ENCODE peak calls at places on chromosomes 2 and 18, in nine cellular contexts. W is globus pallidus; G is aorta; L is fibroblast of lung; X is stimulated activated CD8-positive, alpha-beta memory T cell treated with anti-CD3 and anti-CD28 coated beads, Interleukin-7, amount 100 ng/mL, for 24 hours; N is tibial nerve; R is CD8-positive, alpha-beta memory T cell; Q is GM13977; Y is T-cell. U is an unnamed sample.

GRCh38 chr2:234161932-234162331 is 111.4 kb downstream of the SPP2 start:
- DNase-seq in Q (no peak), Y (no peak), N (no peak), L (no peak), G (no peak), W (no peak), R (no peak), X (no peak), U (no peak)

GRCh38 chr2:81436256-81436655 is 1131.7 kb upstream of the LRRTM1 start:
- DNase-seq in X (no peak), Y (no peak), L (no peak), N (no peak), Q (no peak), G (no peak), R (no peak), W (peak), U (no peak)

GRCh38 chr2:160970052-160970846 is 190.0 kb upstream of the TANK start:
- DNase-seq in R (no peak), W (peak), X (no peak), Y (no peak), N (no peak), G (no peak), L (peak), Q (no peak), U (peak)

GRCh38 chr18:2538844-2539243 is 32.5 kb downstream of the METTL4 start:
- DNase-seq in G (no peak), X (no peak), L (peak), R (no peak), Q (no peak), N (no peak), W (no peak), Y (no peak), U (no peak)

GRCh38 chr2:206700141-206700540 is 18.1 kb downstream of the DYTN start:
- DNase-seq in L (peak), Q (no peak), X (no peak), Y (no peak), R (no peak), G (no peak), N (no peak), W (no peak), U (no peak)

GRCh38 chr2:236677368-236677767 is 107.7 kb downstream of the ACKR3 start:
- DNase-seq in R (no peak), Y (no peak), Q (no peak), X (no peak), L (no peak), W (no peak), G (no peak), N (no peak), U (no peak)

GRCh38 chr2:133953524-133953923 is 300.3 kb upstream of the MGAT5 start:
- DNase-seq in Q (no peak), W (peak), L (no peak), Y (no peak), G (no peak), X (no peak), N (no peak), R (no peak), U (no peak)

GRCh38 chr2:136131961-136132839 is 14.3 kb upstream of the CXCR4 start:
- DNase-seq in Y (peak), W (no peak), R (peak), G (no peak), Q (peak), L (no peak), N (no peak), X (no peak), U (no peak)

GRCh38 chr2:106339608-106340007 is 128.6 kb downstream of the RGPD3 start:
- DNase-seq in Y (no peak), W (no peak), Q (no peak), L (no peak), G (no peak), N (no peak), X (no peak), R (no peak), U (no peak)

GRCh38 chr18:11506871-11507270 is 102.5 kb upstream of the SLC35G4 start:
- DNase-seq in N (no peak), Y (no peak), R (no peak), Q (no peak), W (no peak), G (no peak), X (no peak), L (peak), U (no peak)

GRCh38 chr2:74003494-74004211 is 18.9 kb downstream of the TET3 start:
- DNase-seq in G (peak), Y (no peak), W (no peak), L (peak), Q (no peak), N (no peak), X (no peak), R (no peak), U (no peak)

GRCh38 chr2:167188596-167188967 is 300.3 kb downstream of the XIRP2 start:
- DNase-seq in Y (no peak), Q (no peak), G (no peak), W (no peak), N (no peak), R (no peak), L (peak), X (no peak), U (no peak)

GRCh38 chr18:74806073-74806472 is 208.4 kb downstream of the ZNF407 start:
- DNase-seq in G (no peak), R (no peak), X (no peak), N (no peak), W (no peak), Y (no peak), L (no peak), Q (no peak), U (no peak)

GRCh38 chr2:67289921-67290371 is 107.2 kb upstream of the ETAA1 start:
- DNase-seq in N (no peak), W (no peak), Y (no peak), R (no peak), G (no peak), L (peak), X (no peak), Q (no peak), U (no peak)

GRCh38 chr18:45175505-45175904 is 439.8 kb upstream of the SLC14A2 start:
- DNase-seq in G (no peak), N (no peak), L (peak), X (no peak), Y (no peak), W (no peak), Q (no peak), R (no peak), U (no peak)

GRCh38 chr18:22521026-22521707 is 103.5 kb upstream of the CTAGE1 start:
- DNase-seq in G (no peak), X (no peak), Q (no peak), Y (no peak), N (no peak), L (no peak), W (no peak), R (no peak), U (no peak)

GRCh38 chr2:121777699-121778058 is 22.2 kb downstream of the TSN start:
- DNase-seq in X (no peak), L (peak), R (no peak), G (no peak), Q (no peak), N (no peak), Y (no peak), W (no peak), U (no peak)

GRCh38 chr2:226782092-226782713 is 17.4 kb downstream of the IRS1 start:
- DNase-seq in N (no peak), R (no peak), L (peak), G (no peak), Q (no peak), Y (no peak), X (no peak), W (no peak), U (no peak)

GRCh38 chr2:25078171-25079049 is 36.5 kb downstream of the EFR3B start:
- DNase-seq in Y (no peak), Q (no peak), R (no peak), X (no peak), W (no peak), L (peak), G (no peak), N (no peak), U (no peak)

GRCh38 chr2:152506843-152507242 is 171.9 kb downstream of the FMNL2 start:
- DNase-seq in R (no peak), L (peak), G (no peak), Q (no peak), Y (no peak), N (no peak), X (no peak), W (no peak), U (no peak)

GRCh38 chr2:137658433-137658832 is 305.8 kb upstream of the HNMT start:
- DNase-seq in G (no peak), Q (no peak), W (no peak), R (no peak), L (no peak), X (no peak), Y (no peak), N (no peak), U (no peak)

GRCh38 chr2:157789933-157790511 is 86.1 kb downstream of the ACVR1 start:
- DNase-seq in W (no peak), L (peak), X (no peak), N (no peak), R (no peak), Y (no peak), Q (no peak), G (peak), U (no peak)

GRCh38 chr2:180559766-180560165 is 420.6 kb upstream of the UBE2E3 start:
- DNase-seq in W (no peak), Y (no peak), X (no peak), L (no peak), G (no peak), N (no peak), R (no peak), Q (no peak), U (no peak)

GRCh38 chr2:20400306-20400705 is 46.6 kb upstream of the RHOB start:
- DNase-seq in L (no peak), W (no peak), N (no peak), X (no peak), Q (no peak), Y (no peak), R (no peak), G (no peak), U (no peak)

GRCh38 chr18:49495074-49495473 is 8.0 kb upstream of the C18orf32 start:
- DNase-seq in W (no peak), R (no peak), L (no peak), Q (no peak), X (no peak), N (no peak), Y (no peak), G (no peak), U (no peak)

GRCh38 chr2:155115856-155116255 is 417.4 kb downstream of the KCNJ3 start:
- DNase-seq in Q (no peak), Y (no peak), R (no peak), G (no peak), L (no peak), N (no peak), W (no peak), X (no peak), U (no peak)

GRCh38 chr2:202965810-202966454 is 48.7 kb upstream of the NBEAL1 start:
- DNase-seq in Q (peak), R (no peak), G (no peak), N (no peak), W (peak), Y (no peak), X (no peak), L (peak), U (no peak)

GRCh38 chr2:54577035-54577434 is 120.9 kb downstream of the SPTBN1 start:
- DNase-seq in X (no peak), R (no peak), Q (no peak), W (no peak), Y (no peak), N (no peak), L (no peak), G (no peak), U (no peak)

GRCh38 chr2:197113221-197113831 is 186.8 kb upstream of the PGAP1 start:
- DNase-seq in N (no peak), Q (peak), W (peak), X (no peak), G (no peak), L (peak), Y (no peak), R (no peak), U (no peak)

GRCh38 chr2:63056309-63057065 is 5.9 kb downstream of the OTX1 start:
- DNase-seq in L (no peak), Y (no peak), W (no peak), Q (peak), R (no peak), X (no peak), G (peak), N (no peak), U (no peak)

GRCh38 chr2:28579606-28580005 is 83.7 kb downstream of the PLB1 start:
- DNase-seq in X (no peak), N (no peak), R (no peak), W (no peak), Y (no peak), L (no peak), Q (no peak), G (no peak), U (no peak)

GRCh38 chr18:70421471-70421870 is 132.6 kb downstream of the SOCS6 start:
- DNase-seq in R (no peak), X (no peak), Y (no peak), G (no peak), Q (no peak), W (no peak), L (peak), N (no peak), U (no peak)

GRCh38 chr2:143083636-143084035 is 45.6 kb upstream of the ARHGAP15 start:
- DNase-seq in L (peak), N (no peak), R (no peak), X (no peak), G (no peak), Q (no peak), Y (no peak), W (no peak), U (no peak)

GRCh38 chr2:219541611-219542180 is 1.9 kb downstream of the CHPF start:
- DNase-seq in W (peak), X (peak), R (peak), Q (peak), N (peak), L (peak), G (peak), Y (peak), U (peak)

U was measured in NCI-H1048.